ENCODE peak calls at places on chromosomes 1 and 21, in four cellular contexts. One of them, this sample, is unnamed.
A peak's percentile ranks its signal among the peaks of the same experiment; 100 is the strongest.

GRCh38 chr1:244296447-244296846 is 155.3 kb downstream of the ADSS2 start:
- DNase-seq in transverse colon: no peak
- DNase-seq in spleen: no peak
- DNase-seq in uterus: no peak
- DNase-seq in this sample: no peak

GRCh38 chr1:9300623-9301022 is 7.9 kb downstream of the SPSB1 start:
- DNase-seq in spleen: no peak
- DNase-seq in transverse colon: no peak
- DNase-seq in uterus: no peak
- DNase-seq in this sample: no peak

GRCh38 chr1:234584926-234585325 is 25.1 kb downstream of the IRF2BP2 start:
- DNase-seq in uterus: no peak
- DNase-seq in transverse colon: peak; percentile 31
- DNase-seq in spleen: no peak
- DNase-seq in this sample: no peak

GRCh38 chr21:16108561-16109070 is 378.8 kb downstream of the USP25 start:
- DNase-seq in transverse colon: no peak
- DNase-seq in spleen: no peak
- DNase-seq in uterus: no peak
- DNase-seq in this sample: no peak

GRCh38 chr21:34526618-34527290 is 14.7 kb upstream of the KCNE1 start:
- DNase-seq in transverse colon: peak; percentile 76
- DNase-seq in uterus: peak; percentile 69
- DNase-seq in spleen: no peak
- DNase-seq in this sample: peak; percentile 85

GRCh38 chr1:114153621-114154145 is at the start of gene SYT6:
- DNase-seq in transverse colon: no peak
- DNase-seq in uterus: no peak
- DNase-seq in spleen: no peak
- DNase-seq in this sample: no peak

GRCh38 chr1:180169641-180170155 is 15.0 kb downstream of the QSOX1 start:
- DNase-seq in transverse colon: no peak
- DNase-seq in uterus: no peak
- DNase-seq in spleen: peak; percentile 66
- DNase-seq in this sample: no peak

GRCh38 chr1:26288311-26288941 is 8.5 kb downstream of the SH3BGRL3 start:
- DNase-seq in spleen: peak; percentile 85
- DNase-seq in uterus: no peak
- DNase-seq in transverse colon: peak; percentile 33
- DNase-seq in this sample: no peak

GRCh38 chr1:51690285-51690961 is 73.5 kb downstream of the OSBPL9 start:
- DNase-seq in transverse colon: no peak
- DNase-seq in spleen: no peak
- DNase-seq in uterus: no peak
- DNase-seq in this sample: no peak

GRCh38 chr1:26336477-26337205 is 17.3 kb downstream of the CRYBG2 start:
- DNase-seq in spleen: peak; percentile 96
- DNase-seq in uterus: no peak
- DNase-seq in transverse colon: peak; percentile 96
- DNase-seq in this sample: peak; percentile 88

GRCh38 chr1:93588206-93588605 is 93.4 kb downstream of the BCAR3 start:
- DNase-seq in transverse colon: no peak
- DNase-seq in spleen: no peak
- DNase-seq in uterus: no peak
- DNase-seq in this sample: no peak

GRCh38 chr1:91346824-91347223 is 57.8 kb downstream of the HFM1 start:
- DNase-seq in spleen: no peak
- DNase-seq in uterus: no peak
- DNase-seq in transverse colon: no peak
- DNase-seq in this sample: no peak

GRCh38 chr1:229102741-229103480 is 168.0 kb upstream of the RAB4A start:
- DNase-seq in spleen: no peak
- DNase-seq in transverse colon: no peak
- DNase-seq in uterus: no peak
- DNase-seq in this sample: no peak

GRCh38 chr21:38511662-38512243 is 13.5 kb upstream of the ERG start:
- DNase-seq in transverse colon: no peak
- DNase-seq in spleen: no peak
- DNase-seq in uterus: no peak
- DNase-seq in this sample: no peak

GRCh38 chr1:167599839-167600581 is 30.0 kb upstream of the RCSD1 start:
- DNase-seq in uterus: no peak
- DNase-seq in spleen: no peak
- DNase-seq in transverse colon: peak; percentile 21
- DNase-seq in this sample: no peak

GRCh38 chr1:224435318-224435763 is 744 bp upstream of the WDR26 start:
- DNase-seq in uterus: no peak
- DNase-seq in transverse colon: no peak
- DNase-seq in spleen: no peak
- DNase-seq in this sample: no peak

GRCh38 chr1:21635138-21635535 is 34.0 kb downstream of the RAP1GAP start:
- DNase-seq in uterus: no peak
- DNase-seq in spleen: no peak
- DNase-seq in transverse colon: no peak
- DNase-seq in this sample: no peak

GRCh38 chr21:29208666-29209059 is 78.2 kb downstream of the MAP3K7CL start:
- DNase-seq in transverse colon: no peak
- DNase-seq in uterus: no peak
- DNase-seq in spleen: no peak
- DNase-seq in this sample: no peak

GRCh38 chr1:201546093-201546492 is 7.2 kb downstream of the NAV1 start:
- DNase-seq in uterus: no peak
- DNase-seq in transverse colon: no peak
- DNase-seq in spleen: no peak
- DNase-seq in this sample: no peak

GRCh38 chr1:18738126-18738525 is 107.5 kb downstream of the PAX7 start:
- DNase-seq in transverse colon: no peak
- DNase-seq in spleen: peak; percentile 15
- DNase-seq in uterus: no peak
- DNase-seq in this sample: no peak
- H3K27ac ChIP-seq in transverse colon: no peak overlapping the region
- H3K27ac ChIP-seq in spleen: no peak overlapping the region
- H3K27ac ChIP-seq in uterus: no peak overlapping the region
- H3K27ac ChIP-seq in this sample: no peak overlapping the region

GRCh38 chr1:174999926-175000696 is at the start of gene CACYBP:
- DNase-seq in spleen: peak; percentile 99
- DNase-seq in transverse colon: no peak
- DNase-seq in uterus: no peak
- DNase-seq in this sample: no peak
- TF ChIP-seq POLR2A in spleen: no peak
- TF ChIP-seq POLR2A in transverse colon: no peak
- TF ChIP-seq POLR2A in uterus: peak; percentile 81
- TF ChIP-seq POLR2A in this sample: peak; percentile 63

GRCh38 chr1:15151377-15151806 is 2.2 kb upstream of the TMEM51 start:
- DNase-seq in spleen: no peak
- DNase-seq in transverse colon: no peak
- DNase-seq in uterus: no peak
- DNase-seq in this sample: no peak

GRCh38 chr1:15150376-15150775 is 3.2 kb upstream of the TMEM51 start:
- DNase-seq in transverse colon: no peak
- DNase-seq in spleen: no peak
- DNase-seq in uterus: no peak
- DNase-seq in this sample: no peak

GRCh38 chr1:15153184-15153841 is at the start of gene TMEM51:
- DNase-seq in uterus: peak; percentile 76
- DNase-seq in transverse colon: peak; percentile 87
- DNase-seq in spleen: no peak
- DNase-seq in this sample: peak; percentile 87

GRCh38 chr1:15152318-15153183 is 996 bp upstream of the TMEM51 start:
- DNase-seq in transverse colon: peak; percentile 92
- DNase-seq in uterus: peak; percentile 87
- DNase-seq in spleen: peak; percentile 78
- DNase-seq in this sample: peak; percentile 91

GRCh38 chr1:15151871-15152270 is 1.7 kb upstream of the TMEM51 start:
- DNase-seq in transverse colon: no peak
- DNase-seq in uterus: no peak
- DNase-seq in spleen: no peak
- DNase-seq in this sample: no peak
- H3K4me3 ChIP-seq in transverse colon: no peak overlapping the region
- H3K4me3 ChIP-seq in uterus: no peak overlapping the region
- H3K4me3 ChIP-seq in spleen: no peak overlapping the region
- H3K4me3 ChIP-seq in this sample: peak overlapping the region; percentile 83

GRCh38 chr1:64540265-64540791 is 70.4 kb downstream of the CACHD1 start:
- DNase-seq in spleen: no peak
- DNase-seq in transverse colon: no peak
- DNase-seq in uterus: no peak
- DNase-seq in this sample: no peak
- H3K27ac ChIP-seq in spleen: peak overlapping the region; percentile 58
- H3K27ac ChIP-seq in transverse colon: peak overlapping the region; percentile 24
- H3K27ac ChIP-seq in uterus: peak overlapping the region; percentile 80
- H3K27ac ChIP-seq in this sample: peak overlapping the region; percentile 61

DNA sequence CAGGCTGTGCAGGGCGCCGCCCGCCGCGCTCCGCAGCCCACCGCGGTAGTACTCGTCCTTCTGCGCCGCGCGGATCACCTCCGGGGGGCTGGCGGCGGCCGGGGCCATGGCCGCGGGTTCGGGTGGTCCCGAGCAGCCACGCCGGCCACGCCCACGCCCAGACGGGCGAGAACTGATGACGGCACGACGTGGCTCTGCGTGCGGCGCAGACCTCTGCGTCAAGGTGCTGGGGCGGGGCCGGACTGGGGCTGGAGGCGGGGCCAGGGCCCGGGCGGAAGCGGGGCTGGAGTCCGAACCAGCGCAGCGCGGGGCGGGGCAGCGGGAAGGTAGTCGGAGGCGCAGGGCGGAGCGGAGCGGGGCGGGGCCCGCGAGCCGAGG is at the start of gene PEX10:
- DNase-seq in spleen: peak; percentile 100
- DNase-seq in uterus: peak; percentile 98
- DNase-seq in transverse colon: peak; percentile 99
- DNase-seq in this sample: peak; percentile 98
- TF ChIP-seq POLR2A in spleen: no peak
- TF ChIP-seq POLR2A in uterus: no peak
- TF ChIP-seq POLR2A in transverse colon: no peak
- TF ChIP-seq POLR2A in this sample: peak; percentile 70

GRCh38 chr1:13498553-13498952 is 15.2 kb downstream of the LRRC38 start:
- DNase-seq in transverse colon: no peak
- DNase-seq in spleen: no peak
- DNase-seq in uterus: no peak
- DNase-seq in this sample: no peak
- H3K4me3 ChIP-seq in transverse colon: no peak overlapping the region
- H3K4me3 ChIP-seq in spleen: no peak overlapping the region
- H3K4me3 ChIP-seq in uterus: no peak overlapping the region
- H3K4me3 ChIP-seq in this sample: no peak overlapping the region

GRCh38 chr1:19866029-19866428 is 16.2 kb upstream of the OTUD3 start:
- DNase-seq in transverse colon: no peak
- DNase-seq in uterus: no peak
- DNase-seq in spleen: no peak
- DNase-seq in this sample: no peak

GRCh38 chr1:19861842-19862530 is 20.2 kb upstream of the OTUD3 start:
- DNase-seq in spleen: no peak
- DNase-seq in transverse colon: no peak
- DNase-seq in uterus: no peak
- DNase-seq in this sample: no peak

GRCh38 chr1:19862944-19863343 is 19.3 kb upstream of the OTUD3 start:
- DNase-seq in transverse colon: no peak
- DNase-seq in uterus: no peak
- DNase-seq in spleen: no peak
- DNase-seq in this sample: no peak

GRCh38 chr1:19864304-19865160 is 17.7 kb upstream of the OTUD3 start:
- DNase-seq in transverse colon: no peak
- DNase-seq in spleen: no peak
- DNase-seq in uterus: no peak
- DNase-seq in this sample: no peak

GRCh38 chr1:19863804-19864203 is 18.4 kb upstream of the OTUD3 start:
- DNase-seq in spleen: no peak
- DNase-seq in uterus: no peak
- DNase-seq in transverse colon: no peak
- DNase-seq in this sample: no peak
- H3K27ac ChIP-seq in spleen: no peak overlapping the region
- H3K27ac ChIP-seq in uterus: peak overlapping the region; percentile 92
- H3K27ac ChIP-seq in transverse colon: no peak overlapping the region
- H3K27ac ChIP-seq in this sample: no peak overlapping the region

GRCh38 chr1:62435231-62436038 is 1.4 kb upstream of the USP1 start:
- DNase-seq in transverse colon: peak; percentile 19
- DNase-seq in spleen: peak; percentile 86
- DNase-seq in uterus: no peak
- DNase-seq in this sample: no peak

GRCh38 chr1:62438163-62438562 is 1.3 kb downstream of the USP1 start:
- DNase-seq in spleen: no peak
- DNase-seq in uterus: no peak
- DNase-seq in transverse colon: no peak
- DNase-seq in this sample: no peak

GRCh38 chr1:62437273-62437945 is 560 bp downstream of the USP1 start:
- DNase-seq in spleen: no peak
- DNase-seq in uterus: no peak
- DNase-seq in transverse colon: no peak
- DNase-seq in this sample: peak; percentile 60

GRCh38 chr1:62436039-62436465 is 797 bp upstream of the USP1 start:
- DNase-seq in spleen: peak; percentile 99
- DNase-seq in transverse colon: peak; percentile 97
- DNase-seq in uterus: peak; percentile 97
- DNase-seq in this sample: peak; percentile 96

GRCh38 chr1:62436466-62437272 is at the start of gene USP1:
- DNase-seq in spleen: peak; percentile 98
- DNase-seq in transverse colon: peak; percentile 97
- DNase-seq in uterus: peak; percentile 97
- DNase-seq in this sample: peak; percentile 97
- TF ChIP-seq POLR2A in spleen: no peak
- TF ChIP-seq POLR2A in transverse colon: peak; percentile 52
- TF ChIP-seq POLR2A in uterus: peak; percentile 59
- TF ChIP-seq POLR2A in this sample: peak; percentile 46

GRCh38 chr1:17098440-17099317 is 20.6 kb downstream of the PADI2 start:
- DNase-seq in spleen: no peak
- DNase-seq in transverse colon: no peak
- DNase-seq in uterus: no peak
- DNase-seq in this sample: no peak

GRCh38 chr1:17096584-17096983 is 22.7 kb downstream of the PADI2 start:
- DNase-seq in uterus: no peak
- DNase-seq in transverse colon: no peak
- DNase-seq in spleen: no peak
- DNase-seq in this sample: no peak

GRCh38 chr1:17097125-17097524 is 22.1 kb downstream of the PADI2 start:
- DNase-seq in spleen: no peak
- DNase-seq in transverse colon: no peak
- DNase-seq in uterus: no peak
- DNase-seq in this sample: no peak

GRCh38 chr1:17099941-17100340 is 19.3 kb downstream of the PADI2 start:
- DNase-seq in transverse colon: no peak
- DNase-seq in uterus: no peak
- DNase-seq in spleen: no peak
- DNase-seq in this sample: no peak

GRCh38 chr1:17097787-17098186 is 21.5 kb downstream of the PADI2 start:
- DNase-seq in uterus: no peak
- DNase-seq in spleen: peak; percentile 85
- DNase-seq in transverse colon: no peak
- DNase-seq in this sample: no peak
- H3K4me3 ChIP-seq in uterus: no peak overlapping the region
- H3K4me3 ChIP-seq in spleen: no peak overlapping the region
- H3K4me3 ChIP-seq in transverse colon: no peak overlapping the region
- H3K4me3 ChIP-seq in this sample: no peak overlapping the region

This sample was measured in heart left ventricle.